ENCODE peak calls at places on chromosome 17, in five cellular contexts. D, T, H, R and K are unnamed samples.

GRCh38 chr17:46863383-46864121 is 12.2 kb downstream of the WNT9B start:
- DNase-seq in T (no peak), R (no peak), D (no peak), H (no peak), K (no peak)

GRCh38 chr17:80466188-80466705 is 10.2 kb downstream of the NPTX1 start:
- DNase-seq in D (no peak), T (no peak), R (no peak), H (no peak), K (no peak)

GRCh38 chr17:50256826-50257573 is 17.3 kb upstream of the TMEM92 start:
- DNase-seq in D (no peak), T (no peak), R (no peak), H (no peak), K (no peak)

GRCh38 chr17:29594441-29595090 is 1.6 kb downstream of the ANKRD13B start:
- DNase-seq in H (no peak), R (no peak), T (no peak), D (no peak), K (no peak)

GRCh38 chr17:72661093-72661944 is 431.2 kb downstream of the SLC39A11 start:
- DNase-seq in T (no peak), R (no peak), D (peak), H (no peak), K (no peak)

GRCh38 chr17:42585353-42585752 is 7.8 kb upstream of the PSMC3IP start:
- DNase-seq in H (no peak), R (no peak), T (no peak), D (no peak), K (no peak)

GRCh38 chr17:47276868-47277267 is 23.2 kb downstream of the ITGB3 start:
- DNase-seq in D (no peak), R (no peak), H (peak), T (peak), K (no peak)

GRCh38 chr17:74282587-74283370 is 8.7 kb downstream of the DNAI2 start:
- DNase-seq in D (no peak), R (no peak), H (no peak), T (no peak), K (no peak)

GRCh38 chr17:62792122-62792800 is 15.9 kb downstream of the MARCHF10 start:
- DNase-seq in D (peak), T (no peak), R (peak), H (no peak), K (no peak)

GRCh38 chr17:77329741-77330531 is 189.2 kb downstream of the SEC14L1 start:
- DNase-seq in R (no peak), D (peak), H (no peak), T (no peak), K (no peak)

GRCh38 chr17:7782237-7782636 is 51.8 kb upstream of the KDM6B start:
- DNase-seq in R (no peak), D (no peak), T (no peak), H (no peak), K (no peak)

GRCh38 chr17:64230551-64231408 is 32.3 kb downstream of the TEX2 start:
- DNase-seq in T (no peak), D (no peak), R (no peak), H (no peak), K (no peak)

GRCh38 chr17:50198026-50198669 is 3.3 kb downstream of the COL1A1 start:
- DNase-seq in D (no peak), T (peak), R (peak), H (peak), K (no peak)

GRCh38 chr17:74270333-74270732 is 3.7 kb upstream of the DNAI2 start:
- DNase-seq in D (no peak), R (no peak), H (no peak), T (no peak), K (no peak)

GRCh38 chr17:4998027-4998665 is 396 bp downstream of the KIF1C start:
- DNase-seq in T (peak), R (peak), H (peak), D (peak), K (peak)

GRCh38 chr17:81955058-81955681 is 5.8 kb downstream of the NOTUM start:
- DNase-seq in H (no peak), T (no peak), D (no peak), R (no peak), K (no peak)

GRCh38 chr17:61399131-61400057 is at the start of gene TBX2:
- DNase-seq in R (peak), H (peak), T (peak), D (peak), K (no peak)

GRCh38 chr17:51840688-51841087 is 317.8 kb downstream of the CA10 start:
- DNase-seq in D (no peak), H (no peak), T (no peak), R (no peak), K (no peak)

GRCh38 chr17:75440738-75441448 is 15.5 kb upstream of the TMEM94 start:
- DNase-seq in R (no peak), D (no peak), T (no peak), H (no peak), K (no peak)

GRCh38 chr17:16398270-16399267 is 16.8 kb upstream of the TRPV2 start:
- DNase-seq in H (no peak), T (no peak), D (no peak), R (no peak), K (no peak)

GRCh38 chr17:40483679-40484078 is 17.7 kb downstream of the TNS4 start:
- DNase-seq in T (no peak), R (no peak), H (no peak), D (no peak), K (no peak)

GRCh38 chr17:17018612-17019429 is 23.4 kb upstream of the MPRIP start:
- DNase-seq in D (no peak), H (no peak), T (no peak), R (no peak), K (peak)

GRCh38 chr17:47252209-47252608 is 1.4 kb upstream of the ITGB3 start:
- DNase-seq in R (no peak), T (no peak), H (peak), D (no peak), K (no peak)

GRCh38 chr17:2213291-2213960 is 90.2 kb downstream of the SMG6 start:
- DNase-seq in H (no peak), T (no peak), R (no peak), D (no peak), K (no peak)
- TF ChIP-seq CTCF in H (no peak), T (no peak), R (no peak), D (no peak), K (no peak)

DNA sequence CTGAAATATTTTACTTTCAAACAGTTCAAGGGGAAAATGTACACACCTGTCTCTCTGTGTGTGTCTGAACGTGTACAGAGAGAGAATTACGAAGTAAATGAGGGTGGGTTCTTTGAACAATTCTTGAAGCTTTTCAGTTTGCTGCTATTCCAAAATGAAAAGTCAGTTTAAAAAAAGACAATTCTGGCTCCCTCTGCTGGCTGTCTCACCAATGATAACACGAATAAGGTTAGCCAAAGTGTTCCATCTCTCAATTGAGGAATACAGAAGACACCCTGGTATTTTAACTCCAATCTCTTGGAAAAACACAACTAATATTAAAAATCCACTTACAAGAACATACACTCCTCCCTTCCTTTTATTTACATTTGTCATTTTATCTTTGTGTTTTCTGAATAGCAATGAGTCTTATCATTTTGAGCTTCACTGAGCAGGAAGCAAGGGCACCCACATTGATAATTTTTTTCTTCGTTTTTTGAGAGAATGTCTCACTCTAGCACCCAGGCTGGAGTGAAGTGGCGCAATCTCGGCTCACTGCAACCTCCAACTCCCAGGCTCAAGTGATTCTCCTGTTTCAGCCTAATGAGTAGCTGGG is 20.5 kb downstream of the EFTUD2 start:
- DNase-seq in H (peak), T (peak), R (peak), D (no peak), K (no peak)
- TF ChIP-seq CTCF in H (peak), T (peak), R (peak), D (peak), K (peak)

DNA sequence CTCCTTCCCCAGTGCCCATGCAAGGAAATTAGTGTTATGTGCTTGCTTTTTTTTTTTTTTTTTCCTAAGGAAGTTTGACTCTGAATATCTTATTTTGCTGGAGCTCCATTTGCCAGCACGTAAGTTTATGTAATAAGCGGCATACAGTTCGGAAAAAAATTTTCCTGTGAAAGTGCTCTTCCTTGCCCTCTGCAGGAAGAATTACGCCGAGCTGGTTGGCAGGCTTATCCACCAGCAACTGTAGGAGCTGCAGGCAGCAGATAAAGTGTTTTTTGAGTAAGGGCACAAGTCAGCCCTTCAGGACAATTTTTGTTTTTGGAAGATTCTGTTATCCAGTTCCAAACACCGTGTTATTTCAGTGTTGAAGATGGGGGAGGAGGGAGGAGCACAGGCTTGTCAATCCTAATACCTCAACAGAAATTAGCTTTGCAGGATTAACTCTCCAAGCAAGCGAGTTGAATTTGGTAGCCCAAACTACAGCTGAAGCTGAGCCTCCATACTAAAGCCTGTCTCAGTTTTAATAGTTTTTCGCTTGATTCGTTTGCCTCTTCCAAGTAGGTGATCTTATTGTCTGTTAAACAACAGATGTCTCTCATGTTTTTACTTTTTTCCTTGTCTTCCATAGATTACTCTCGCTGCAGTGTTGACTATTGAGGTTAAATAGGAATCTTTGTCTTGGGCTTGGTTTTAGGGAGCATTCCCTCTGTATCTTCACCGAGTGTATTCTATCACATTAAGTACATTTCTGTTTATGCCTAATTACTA is 1.1 kb downstream of the SPECC1 start:
- DNase-seq in H (peak), R (peak), D (no peak), T (peak), K (no peak)
- TF ChIP-seq CTCF in H (peak), R (peak), D (no peak), T (peak), K (peak)

DNA sequence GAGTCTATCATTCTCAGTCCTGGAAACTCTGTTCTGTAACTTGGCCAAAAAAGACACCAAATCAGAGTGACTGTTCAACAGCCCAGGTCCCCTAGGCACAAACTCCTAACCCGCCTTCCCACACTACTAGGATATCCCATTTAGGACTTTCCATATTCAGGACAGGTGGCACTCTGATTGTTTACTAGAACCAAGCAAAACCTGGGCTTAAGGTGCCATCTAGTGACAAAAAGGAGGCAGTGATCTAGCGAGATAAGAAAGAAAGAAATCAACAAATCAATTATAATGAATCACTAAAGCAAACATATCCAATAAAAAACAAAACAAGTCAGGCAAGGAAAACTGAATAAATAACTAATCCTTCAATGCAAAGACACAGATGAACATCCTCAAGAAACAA is 203.9 kb downstream of the CEP112 start:
- DNase-seq in T (peak), H (peak), R (peak), D (no peak), K (no peak)
- TF ChIP-seq CTCF in T (peak), H (peak), R (peak), D (peak), K (peak)